ENCODE peak calls at places on chromosomes 6 and 20, in four cellular contexts. N is hepatocyte, X is A673, J is PC-3. P is an unnamed sample.

GRCh38 chr20:14441201-14441600 is 103.8 kb upstream of the FLRT3 start:
- DNase-seq in N (no peak), X (no peak), J (peak; percentile 75), P (no peak)

GRCh38 chr20:23753194-23753548 is 2.4 kb upstream of the CST1 start:
- DNase-seq in N (no peak), X (no peak), J (no peak), P (no peak)

GRCh38 chr6:111555041-111555440 is 50.6 kb downstream of the TRAF3IP2 start:
- DNase-seq in N (no peak), X (no peak), J (no peak), P (peak; percentile 88)

GRCh38 chr6:113651120-113651519 is 206.0 kb upstream of the MARCKS start:
- DNase-seq in N (no peak), X (no peak), J (no peak), P (no peak)

GRCh38 chr6:106547961-106548453 is 81.3 kb downstream of the RTN4IP1 start:
- DNase-seq in N (peak; percentile 61), X (no peak), J (peak; percentile 69), P (peak; percentile 67)

GRCh38 chr6:53302678-53303360 is 45.9 kb downstream of the ELOVL5 start:
- DNase-seq in N (no peak), X (peak; percentile 70), J (peak; percentile 92), P (peak; percentile 58)

GRCh38 chr6:136723780-136724179 is 68.5 kb downstream of the MAP3K5 start:
- DNase-seq in N (no peak), X (peak; percentile 44), J (peak; percentile 10), P (no peak)

GRCh38 chr6:161439093-161439492 is 165.2 kb upstream of the AGPAT4 start:
- DNase-seq in N (no peak), X (peak; percentile 48), J (peak; percentile 60), P (peak; percentile 97)

GRCh38 chr6:131914967-131915751 is 36.0 kb downstream of the CCN2 start:
- DNase-seq in N (peak; percentile 83), X (peak; percentile 86), J (peak; percentile 74), P (peak; percentile 78)

GRCh38 chr20:13995841-13996240 is 525 bp downstream of the MACROD2 start:
- DNase-seq in N (peak; percentile 78), X (peak; percentile 14), J (peak; percentile 61), P (no peak)

GRCh38 chr20:11496382-11496781 is 421.3 kb upstream of the BTBD3 start:
- DNase-seq in N (no peak), X (no peak), J (peak; percentile 40), P (no peak)

GRCh38 chr20:55540013-55540412 is 465.3 kb downstream of the CBLN4 start:
- DNase-seq in N (no peak), X (no peak), J (peak; percentile 48), P (no peak)

GRCh38 chr6:35318845-35319220 is 21.2 kb downstream of the DEF6 start:
- DNase-seq in N (peak; percentile 31), X (no peak), J (no peak), P (no peak)

GRCh38 chr6:138522611-138523010 is 23.3 kb upstream of the NHSL1 start:
- DNase-seq in N (no peak), X (no peak), J (no peak), P (no peak)

GRCh38 chr6:49847014-49847413 is 19.3 kb downstream of the CRISP1 start:
- DNase-seq in N (no peak), X (no peak), J (no peak), P (no peak)

GRCh38 chr6:160934157-160934556 is 57.4 kb upstream of the MAP3K4 start:
- DNase-seq in N (no peak), X (no peak), J (no peak), P (no peak)

GRCh38 chr6:150499882-150500312 is 99.8 kb upstream of the PLEKHG1 start:
- DNase-seq in N (no peak), X (no peak), J (no peak), P (no peak)

GRCh38 chr6:90403489-90404381 is 107.1 kb upstream of the BACH2 start:
- DNase-seq in N (peak; percentile 68), X (peak; percentile 66), J (peak; percentile 60), P (peak; percentile 89)

DNA sequence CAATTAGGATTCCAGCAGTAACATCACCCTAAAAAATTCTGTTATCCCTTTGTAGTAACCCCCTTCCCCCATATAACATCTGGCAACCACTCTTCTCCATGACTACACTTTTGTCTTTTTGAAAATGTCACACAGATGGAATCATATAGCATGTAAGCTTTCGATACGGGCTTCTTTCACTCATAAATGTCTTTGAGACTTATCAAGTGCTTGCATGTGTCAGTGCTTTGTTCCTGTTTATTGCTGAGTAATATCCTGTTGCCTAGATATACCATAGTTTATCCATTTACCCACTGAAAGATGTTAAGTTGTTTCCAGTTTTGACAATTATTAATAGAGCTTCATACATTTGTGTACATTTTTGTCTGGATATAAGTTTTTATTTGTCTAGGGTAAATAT is 10.4 kb upstream of the SNPH start:
- DNase-seq in N (no peak), X (no peak), J (peak; percentile 10), P (no peak)
- TF ChIP-seq EZH2 in N (no peak), X (no peak), J (no peak), P (no peak)

GRCh38 chr6:166307082-166307980 is 861 bp downstream of the PRR18 start:
- DNase-seq in N (peak; percentile 44), X (no peak), J (no peak), P (no peak)

GRCh38 chr6:166310634-166311033 is 2.4 kb upstream of the PRR18 start:
- DNase-seq in N (no peak), X (no peak), J (no peak), P (no peak)

GRCh38 chr6:166307981-166308768 is at the start of gene PRR18:
- DNase-seq in N (peak; percentile 36), X (no peak), J (no peak), P (no peak)

GRCh38 chr6:166309977-166310376 is 1.8 kb upstream of the PRR18 start:
- DNase-seq in N (no peak), X (no peak), J (no peak), P (no peak)

GRCh38 chr6:166308769-166309589 is 787 bp upstream of the PRR18 start:
- DNase-seq in N (no peak), X (no peak), J (no peak), P (no peak)
- TF ChIP-seq EZH2 in N (peak; percentile 44), X (no peak), J (no peak), P (peak; percentile 40)

GRCh38 chr6:99612551-99613397 is 6.1 kb downstream of the PRDM13 start:
- DNase-seq in N (no peak), X (no peak), J (no peak), P (no peak)

GRCh38 chr6:99613398-99613704 is 6.7 kb downstream of the PRDM13 start:
- DNase-seq in N (peak; percentile 65), X (peak; percentile 75), J (no peak), P (peak; percentile 39)

GRCh38 chr6:99611148-99611547 is 4.5 kb downstream of the PRDM13 start:
- DNase-seq in N (no peak), X (no peak), J (no peak), P (no peak)

GRCh38 chr6:99614430-99615161 is 8.0 kb downstream of the PRDM13 start:
- DNase-seq in N (peak; percentile 29), X (peak; percentile 68), J (no peak), P (no peak)

GRCh38 chr6:99613705-99614429 is 7.2 kb downstream of the PRDM13 start:
- DNase-seq in N (peak; percentile 32), X (peak; percentile 63), J (no peak), P (no peak)
- TF ChIP-seq EZH2 in N (peak; percentile 76), X (no peak), J (no peak), P (peak; percentile 97)

DNA sequence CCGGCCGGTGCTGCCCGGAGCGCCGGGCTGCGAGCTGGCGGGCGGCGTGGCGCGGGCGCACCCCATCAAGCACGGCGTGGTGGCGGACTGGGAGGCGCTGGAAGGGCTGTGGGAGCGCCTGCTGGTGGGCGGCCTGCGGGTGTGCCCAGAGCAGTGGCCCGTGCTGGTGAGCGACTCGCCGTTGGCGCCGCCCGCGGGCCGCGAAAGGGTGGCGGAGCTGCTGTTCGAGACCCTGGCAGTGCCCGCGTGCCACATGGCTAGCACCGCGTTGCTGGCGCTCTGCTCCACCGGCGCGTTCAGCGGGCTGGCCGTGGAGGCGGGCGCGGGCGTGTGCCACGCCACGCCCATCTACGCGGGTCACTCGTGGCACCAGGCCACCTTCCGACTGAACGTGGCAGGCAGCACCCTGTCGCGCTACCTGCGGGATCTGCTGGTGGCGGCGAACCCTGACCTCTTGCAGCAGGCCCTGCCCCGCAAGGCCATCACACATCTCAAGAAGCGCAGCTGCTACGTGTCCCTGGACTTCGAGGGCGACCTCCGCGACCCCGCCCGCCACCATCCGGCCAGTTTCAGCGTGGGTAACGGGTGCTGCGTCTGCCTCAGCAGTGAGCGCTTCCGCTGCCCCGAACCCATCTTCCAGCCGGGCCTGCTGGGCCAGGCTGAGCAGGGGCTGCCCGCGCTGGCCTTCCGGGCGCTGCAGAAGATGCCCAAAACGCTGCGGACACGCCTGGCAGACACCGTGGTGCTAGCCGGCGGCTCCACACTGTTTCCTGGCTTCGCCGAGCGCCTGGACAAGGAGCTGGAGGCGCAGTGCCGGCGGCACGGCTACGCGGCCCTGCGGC is 723 bp downstream of the ACTL10 start:
- DNase-seq in N (no peak), X (peak; percentile 88), J (peak; percentile 76), P (peak; percentile 66)
- TF ChIP-seq EZH2 in N (no peak), X (no peak), J (no peak), P (no peak)

GRCh38 chr6:32522302-32523047 is 7.6 kb downstream of the HLA-DRB5 start:
- DNase-seq in N (peak; percentile 44), X (no peak), J (no peak), P (no peak)
- TF ChIP-seq EZH2 in N (no peak), X (peak; percentile 47), J (no peak), P (no peak)

GRCh38 chr6:156396791-156397418 is 380.3 kb upstream of the ARID1B start:
- DNase-seq in N (no peak), X (no peak), J (no peak), P (no peak)

GRCh38 chr6:156398371-156398770 is 378.8 kb upstream of the ARID1B start:
- DNase-seq in N (no peak), X (no peak), J (no peak), P (no peak)

GRCh38 chr6:156395276-156395675 is 381.9 kb upstream of the ARID1B start:
- DNase-seq in N (no peak), X (no peak), J (peak; percentile 44), P (no peak)

GRCh38 chr6:156391977-156392376 is 385.2 kb upstream of the ARID1B start:
- DNase-seq in N (no peak), X (no peak), J (no peak), P (no peak)

GRCh38 chr6:156396068-156396771 is 381.0 kb upstream of the ARID1B start:
- DNase-seq in N (no peak), X (no peak), J (no peak), P (no peak)
- TF ChIP-seq EZH2 in N (no peak), X (no peak), J (no peak), P (no peak)

P was measured in fibroblast of lung.